ENCODE peak calls at places on chromosomes 5 and 9, in ten cellular contexts. L is tibial artery, M is fibroblast of lung, I is pancreas, P is astrocyte, J is right lobe of liver, X is aorta, A is cardiac muscle cell, V is upper lobe of right lung, U is colonic mucosa. Y is an unnamed sample.

GRCh38 chr5:44708611-44709010 is 100.1 kb upstream of the MRPS30 start:
- DNase-seq in U (no peak), X (no peak), J (no peak), L (no peak), I (no peak), M (no peak), P (no peak), A (no peak), V (no peak), Y (no peak)

GRCh38 chr5:168140256-168140655 is 151.2 kb upstream of the WWC1 start:
- DNase-seq in I (no peak), J (no peak), L (no peak), X (no peak), U (no peak), P (no peak), A (no peak), V (no peak), M (no peak), Y (no peak)

GRCh38 chr9:77587851-77588250 is 60.3 kb downstream of the GNA14 start:
- DNase-seq in A (no peak), L (no peak), M (no peak), U (no peak), X (no peak), J (no peak), P (no peak), I (no peak), V (no peak), Y (no peak)

GRCh38 chr5:67179695-67180302 is 16.8 kb downstream of the CD180 start:
- DNase-seq in M (no peak), U (no peak), L (no peak), J (no peak), V (no peak), I (no peak), A (no peak), X (no peak), P (no peak), Y (no peak)

GRCh38 chr9:126420643-126421564 is 94.3 kb downstream of the MVB12B start:
- DNase-seq in A (no peak), I (no peak), P (peak; percentile 82), L (no peak), M (no peak), J (no peak), V (no peak), U (no peak), X (no peak), Y (no peak)

GRCh38 chr9:86637515-86637914 is 283.3 kb upstream of the TUT7 start:
- DNase-seq in P (peak; percentile 12), J (peak; percentile 27), X (peak; percentile 50), M (peak; percentile 65), U (no peak), A (peak; percentile 82), I (peak; percentile 69), V (peak; percentile 68), L (no peak), Y (no peak)

GRCh38 chr5:39992617-39993203 is 567.9 kb upstream of the DAB2 start:
- DNase-seq in V (no peak), J (no peak), M (peak; percentile 5), X (no peak), U (no peak), P (no peak), L (no peak), A (no peak), I (no peak), Y (no peak)

GRCh38 chr9:121439711-121440110 is 59.9 kb downstream of the GGTA1 start:
- DNase-seq in V (no peak), X (no peak), I (no peak), M (no peak), U (no peak), J (no peak), L (no peak), P (no peak), A (no peak), Y (no peak)

GRCh38 chr5:175655411-175655810 is 2.5 kb upstream of the HRH2 start:
- DNase-seq in U (no peak), L (no peak), X (no peak), J (no peak), I (no peak), V (no peak), P (no peak), M (no peak), A (no peak), Y (no peak)

GRCh38 chr5:23704176-23704855 is 196.9 kb downstream of the PRDM9 start:
- DNase-seq in A (no peak), V (no peak), L (no peak), M (peak; percentile 13), I (no peak), X (no peak), P (no peak), J (no peak), U (no peak), Y (no peak)

GRCh38 chr5:172170251-172170701 is 17.7 kb downstream of the STK10 start:
- DNase-seq in I (no peak), M (no peak), J (no peak), P (no peak), L (no peak), A (no peak), V (no peak), X (no peak), U (no peak), Y (no peak)

GRCh38 chr5:119329701-119330100 is 26.1 kb upstream of the TNFAIP8 start:
- DNase-seq in L (no peak), X (no peak), V (no peak), P (no peak), M (no peak), U (no peak), I (no peak), J (no peak), A (no peak), Y (no peak)

GRCh38 chr5:93092349-93093105 is 488.5 kb downstream of the NR2F1-AS1 start:
- DNase-seq in M (peak; percentile 74), V (no peak), J (no peak), X (no peak), A (no peak), L (no peak), I (no peak), P (peak; percentile 49), U (no peak), Y (no peak)

GRCh38 chr5:83368835-83369234 is 102.7 kb upstream of the VCAN start:
- DNase-seq in P (no peak), U (no peak), I (no peak), X (no peak), A (no peak), J (no peak), M (no peak), L (no peak), V (no peak), Y (no peak)

GRCh38 chr5:124641154-124641792 is 105.2 kb downstream of the ZNF608 start:
- DNase-seq in J (peak; percentile 77), X (no peak), L (no peak), A (no peak), P (no peak), U (no peak), I (no peak), V (no peak), M (no peak), Y (no peak)

GRCh38 chr5:173329370-173330150 is 1.3 kb upstream of the STC2 start:
- DNase-seq in J (peak; percentile 66), U (no peak), L (no peak), A (peak; percentile 80), V (no peak), M (no peak), P (no peak), I (peak; percentile 79), X (no peak), Y (peak; percentile 88)

GRCh38 chr5:16616536-16617271 is at the start of gene RETREG1:
- DNase-seq in I (peak; percentile 88), L (peak; percentile 45), M (no peak), V (peak; percentile 88), A (peak; percentile 62), P (peak; percentile 8), J (peak; percentile 71), X (peak; percentile 67), U (peak; percentile 76), Y (no peak)

GRCh38 chr9:134412298-134412711 is 86.0 kb downstream of the RXRA start:
- DNase-seq in J (no peak), P (no peak), L (no peak), M (no peak), I (no peak), X (no peak), A (no peak), V (no peak), U (no peak), Y (no peak)

GRCh38 chr5:76457685-76458491 is 54.8 kb downstream of the IQGAP2 start:
- DNase-seq in X (no peak), U (no peak), V (no peak), I (no peak), J (peak; percentile 33), M (no peak), A (no peak), P (peak; percentile 17), L (no peak), Y (no peak)
- H3K27ac ChIP-seq in X (no peak overlapping the region), U (peak overlapping the region; percentile 45), V (no peak overlapping the region), I (no peak overlapping the region), J (peak overlapping the region; percentile 42), M (no peak overlapping the region), A (no peak overlapping the region), P (no peak overlapping the region), L (no peak overlapping the region), Y (no peak overlapping the region)

GRCh38 chr5:91053733-91054010 is 329.4 kb downstream of the ARRDC3 start:
- DNase-seq in V (no peak), L (no peak), A (no peak), I (no peak), J (no peak), M (no peak), P (no peak), U (no peak), X (no peak), Y (no peak)
- H3K4me1 ChIP-seq in V (peaks cover 22% of the 10 kb centered on the region), L (no peaks in the 10 kb centered on the region), A (peaks cover 13% of the 10 kb centered on the region), I (no peaks in the 10 kb centered on the region), J (no peaks in the 10 kb centered on the region), M (no peaks in the 10 kb centered on the region), P (no peaks in the 10 kb centered on the region), U (peaks cover 9% of the 10 kb centered on the region), X (no peaks in the 10 kb centered on the region), Y (peaks cover 20% of the 10 kb centered on the region)

GRCh38 chr9:33225319-33226152 is 14.4 kb upstream of the SPINK4 start:
- DNase-seq in A (peak; percentile 71), X (no peak), M (peak; percentile 90), P (peak; percentile 59), L (peak; percentile 58), U (peak; percentile 88), I (no peak), V (no peak), J (no peak), Y (no peak)
- H3K4me3 ChIP-seq in A (no peak overlapping the region), X (no peak overlapping the region), M (no peak overlapping the region), P (no peak overlapping the region), L (no peak overlapping the region), U (no peak overlapping the region), I (no peak overlapping the region), V (no peak overlapping the region), J (no peak overlapping the region), Y (no peak overlapping the region)

GRCh38 chr9:37529111-37529510 is 43.4 kb downstream of the POLR1E start:
- DNase-seq in M (no peak), V (no peak), L (no peak), J (no peak), X (no peak), U (peak; percentile 19), I (no peak), P (peak; percentile 53), A (no peak), Y (no peak)
- H3K27ac ChIP-seq in M (no peak overlapping the region), V (no peak overlapping the region), L (no peak overlapping the region), J (no peak overlapping the region), X (no peak overlapping the region), U (no peak overlapping the region), I (no peak overlapping the region), P (no peak overlapping the region), A (no peak overlapping the region), Y (no peak overlapping the region)